ENCODE peak calls at places on chromosomes 13 and 19, in five cellular contexts. One of them, this sample, is unnamed.

GRCh38 chr13:105240356-105240755 is 1295.1 kb downstream of the EFNB2 start:
- DNase-seq in cardiac muscle cell: no peak
- DNase-seq in upper lobe of right lung: no peak
- DNase-seq in CD8-positive, alpha-beta T cell: no peak
- DNase-seq in fibroblast of lung: no peak
- DNase-seq in this sample: no peak

GRCh38 chr19:27881213-27881612 is 1331.7 kb downstream of the UQCRFS1 start:
- DNase-seq in CD8-positive, alpha-beta T cell: no peak
- DNase-seq in cardiac muscle cell: no peak
- DNase-seq in fibroblast of lung: no peak
- DNase-seq in upper lobe of right lung: no peak
- DNase-seq in this sample: no peak

GRCh38 chr19:52527954-52528326 is 472 bp downstream of the ZNF808 start:
- DNase-seq in cardiac muscle cell: peak; percentile 23
- DNase-seq in fibroblast of lung: peak; percentile 2
- DNase-seq in upper lobe of right lung: peak; percentile 66
- DNase-seq in CD8-positive, alpha-beta T cell: no peak
- DNase-seq in this sample: no peak

GRCh38 chr13:45333973-45334922 is 6.7 kb downstream of the TPT1 start:
- DNase-seq in fibroblast of lung: no peak
- DNase-seq in upper lobe of right lung: no peak
- DNase-seq in cardiac muscle cell: no peak
- DNase-seq in CD8-positive, alpha-beta T cell: peak; percentile 52
- DNase-seq in this sample: no peak

GRCh38 chr13:27960362-27961226 is 8.5 kb downstream of the CDX2 start:
- DNase-seq in CD8-positive, alpha-beta T cell: no peak
- DNase-seq in cardiac muscle cell: peak; percentile 50
- DNase-seq in fibroblast of lung: peak; percentile 13
- DNase-seq in upper lobe of right lung: peak; percentile 81
- DNase-seq in this sample: no peak

GRCh38 chr13:29801737-29802305 is 48.6 kb downstream of the UBL3 start:
- DNase-seq in CD8-positive, alpha-beta T cell: no peak
- DNase-seq in fibroblast of lung: peak; percentile 4
- DNase-seq in cardiac muscle cell: no peak
- DNase-seq in upper lobe of right lung: peak; percentile 65
- DNase-seq in this sample: no peak

GRCh38 chr13:29936961-29937360 is 86.5 kb upstream of the UBL3 start:
- DNase-seq in cardiac muscle cell: no peak
- DNase-seq in upper lobe of right lung: no peak
- DNase-seq in CD8-positive, alpha-beta T cell: no peak
- DNase-seq in fibroblast of lung: no peak
- DNase-seq in this sample: no peak

GRCh38 chr19:27748551-27749152 is 1464.3 kb downstream of the UQCRFS1 start:
- DNase-seq in CD8-positive, alpha-beta T cell: no peak
- DNase-seq in fibroblast of lung: peak; percentile 7
- DNase-seq in cardiac muscle cell: no peak
- DNase-seq in upper lobe of right lung: peak; percentile 3
- DNase-seq in this sample: no peak

GRCh38 chr19:33250500-33250899 is 24.9 kb upstream of the SLC7A10 start:
- DNase-seq in cardiac muscle cell: no peak
- DNase-seq in fibroblast of lung: no peak
- DNase-seq in CD8-positive, alpha-beta T cell: no peak
- DNase-seq in upper lobe of right lung: no peak
- DNase-seq in this sample: no peak

GRCh38 chr13:48504606-48505369 is 28.1 kb downstream of the RCBTB2 start:
- DNase-seq in fibroblast of lung: no peak
- DNase-seq in upper lobe of right lung: no peak
- DNase-seq in cardiac muscle cell: no peak
- DNase-seq in CD8-positive, alpha-beta T cell: no peak
- DNase-seq in this sample: no peak

GRCh38 chr13:26246154-26246553 is 7.8 kb upstream of the CDK8 start:
- DNase-seq in cardiac muscle cell: no peak
- DNase-seq in CD8-positive, alpha-beta T cell: no peak
- DNase-seq in fibroblast of lung: no peak
- DNase-seq in upper lobe of right lung: no peak
- DNase-seq in this sample: no peak

GRCh38 chr13:102678339-102679122 is 16.3 kb downstream of the METTL21C start:
- DNase-seq in CD8-positive, alpha-beta T cell: no peak
- DNase-seq in cardiac muscle cell: no peak
- DNase-seq in upper lobe of right lung: no peak
- DNase-seq in fibroblast of lung: no peak
- DNase-seq in this sample: no peak

GRCh38 chr19:47674548-47674947 is 38.7 kb upstream of the EHD2 start:
- DNase-seq in cardiac muscle cell: no peak
- DNase-seq in upper lobe of right lung: peak; percentile 34
- DNase-seq in fibroblast of lung: no peak
- DNase-seq in CD8-positive, alpha-beta T cell: no peak
- DNase-seq in this sample: peak; percentile 55

GRCh38 chr13:81697826-81698225 is 1356.9 kb upstream of the SPRY2 start:
- DNase-seq in upper lobe of right lung: no peak
- DNase-seq in fibroblast of lung: no peak
- DNase-seq in CD8-positive, alpha-beta T cell: no peak
- DNase-seq in cardiac muscle cell: no peak
- DNase-seq in this sample: no peak

GRCh38 chr19:58021541-58022282 is 12.1 kb upstream of the ZSCAN1 start:
- DNase-seq in fibroblast of lung: peak; percentile 72
- DNase-seq in CD8-positive, alpha-beta T cell: peak; percentile 47
- DNase-seq in cardiac muscle cell: peak; percentile 81
- DNase-seq in upper lobe of right lung: no peak
- DNase-seq in this sample: peak; percentile 55

GRCh38 chr13:29411493-29411892 is 184.0 kb downstream of the SLC7A1 start:
- DNase-seq in upper lobe of right lung: no peak
- DNase-seq in fibroblast of lung: no peak
- DNase-seq in CD8-positive, alpha-beta T cell: no peak
- DNase-seq in cardiac muscle cell: no peak
- DNase-seq in this sample: no peak

GRCh38 chr19:3778899-3779723 is 7.1 kb downstream of the MATK start:
- DNase-seq in cardiac muscle cell: no peak
- DNase-seq in fibroblast of lung: no peak
- DNase-seq in upper lobe of right lung: no peak
- DNase-seq in CD8-positive, alpha-beta T cell: no peak
- DNase-seq in this sample: no peak

GRCh38 chr13:60720590-60720989 is 323.6 kb downstream of the TDRD3 start:
- DNase-seq in CD8-positive, alpha-beta T cell: no peak
- DNase-seq in upper lobe of right lung: no peak
- DNase-seq in fibroblast of lung: no peak
- DNase-seq in cardiac muscle cell: no peak
- DNase-seq in this sample: no peak

GRCh38 chr13:48156466-48156865 is 61.6 kb upstream of the MED4 start:
- DNase-seq in upper lobe of right lung: no peak
- DNase-seq in cardiac muscle cell: no peak
- DNase-seq in CD8-positive, alpha-beta T cell: peak; percentile 82
- DNase-seq in fibroblast of lung: no peak
- DNase-seq in this sample: no peak

GRCh38 chr13:70523622-70524021 is 415.4 kb upstream of the KLHL1 start:
- DNase-seq in upper lobe of right lung: no peak
- DNase-seq in fibroblast of lung: peak; percentile 1
- DNase-seq in CD8-positive, alpha-beta T cell: no peak
- DNase-seq in cardiac muscle cell: no peak
- DNase-seq in this sample: no peak

GRCh38 chr13:107185889-107186288 is 618.0 kb upstream of the ARGLU1 start:
- DNase-seq in CD8-positive, alpha-beta T cell: no peak
- DNase-seq in fibroblast of lung: peak; percentile 46
- DNase-seq in upper lobe of right lung: no peak
- DNase-seq in cardiac muscle cell: no peak
- DNase-seq in this sample: no peak

GRCh38 chr19:18418034-18418724 is 1.0 kb upstream of the SSBP4 start:
- DNase-seq in upper lobe of right lung: peak; percentile 83
- DNase-seq in fibroblast of lung: no peak
- DNase-seq in cardiac muscle cell: no peak
- DNase-seq in CD8-positive, alpha-beta T cell: no peak
- DNase-seq in this sample: no peak

GRCh38 chr19:8821748-8822241 is 10.3 kb downstream of the ZNF558 start:
- DNase-seq in CD8-positive, alpha-beta T cell: no peak
- DNase-seq in upper lobe of right lung: no peak
- DNase-seq in fibroblast of lung: no peak
- DNase-seq in cardiac muscle cell: no peak
- DNase-seq in this sample: no peak

GRCh38 chr13:95246292-95247082 is 54.8 kb downstream of the ABCC4 start:
- DNase-seq in fibroblast of lung: no peak
- DNase-seq in cardiac muscle cell: no peak
- DNase-seq in CD8-positive, alpha-beta T cell: no peak
- DNase-seq in upper lobe of right lung: no peak
- DNase-seq in this sample: no peak

GRCh38 chr13:79392882-79393563 is 13.0 kb downstream of the RBM26 start:
- DNase-seq in CD8-positive, alpha-beta T cell: peak; percentile 12
- DNase-seq in upper lobe of right lung: no peak
- DNase-seq in cardiac muscle cell: no peak
- DNase-seq in fibroblast of lung: peak; percentile 17
- DNase-seq in this sample: no peak

GRCh38 chr19:56930647-56931592 is 90.4 kb upstream of the PEG3 start:
- DNase-seq in CD8-positive, alpha-beta T cell: no peak
- DNase-seq in cardiac muscle cell: no peak
- DNase-seq in fibroblast of lung: no peak
- DNase-seq in upper lobe of right lung: no peak
- DNase-seq in this sample: no peak

GRCh38 chr19:4379383-4380253 is 20.7 kb downstream of the SH3GL1 start:
- DNase-seq in CD8-positive, alpha-beta T cell: peak; percentile 36
- DNase-seq in cardiac muscle cell: no peak
- DNase-seq in fibroblast of lung: no peak
- DNase-seq in upper lobe of right lung: peak; percentile 88
- DNase-seq in this sample: no peak

GRCh38 chr13:38826182-38826813 is 139.4 kb downstream of the FREM2 start:
- DNase-seq in CD8-positive, alpha-beta T cell: no peak
- DNase-seq in upper lobe of right lung: no peak
- DNase-seq in fibroblast of lung: no peak
- DNase-seq in cardiac muscle cell: no peak
- DNase-seq in this sample: no peak

GRCh38 chr13:93116809-93117208 is 109.8 kb upstream of the GPC6 start:
- DNase-seq in fibroblast of lung: peak; percentile 11
- DNase-seq in cardiac muscle cell: no peak
- DNase-seq in upper lobe of right lung: no peak
- DNase-seq in CD8-positive, alpha-beta T cell: no peak
- DNase-seq in this sample: no peak
- TF ChIP-seq CTCF in fibroblast of lung: no peak
- TF ChIP-seq CTCF in cardiac muscle cell: no peak
- TF ChIP-seq CTCF in upper lobe of right lung: no peak
- TF ChIP-seq CTCF in CD8-positive, alpha-beta T cell: no peak
- TF ChIP-seq CTCF in this sample: peak; percentile 53

GRCh38 chr19:694481-695349 is 537 bp downstream of the PRSS57 start:
- DNase-seq in CD8-positive, alpha-beta T cell: no peak
- DNase-seq in upper lobe of right lung: no peak
- DNase-seq in cardiac muscle cell: no peak
- DNase-seq in fibroblast of lung: no peak
- DNase-seq in this sample: no peak
- TF ChIP-seq CTCF in CD8-positive, alpha-beta T cell: no peak
- TF ChIP-seq CTCF in upper lobe of right lung: no peak
- TF ChIP-seq CTCF in cardiac muscle cell: no peak
- TF ChIP-seq CTCF in fibroblast of lung: no peak
- TF ChIP-seq CTCF in this sample: no peak

GRCh38 chr19:38035515-38036495 is 128.8 kb downstream of the SIPA1L3 start:
- DNase-seq in upper lobe of right lung: no peak
- DNase-seq in CD8-positive, alpha-beta T cell: no peak
- DNase-seq in fibroblast of lung: no peak
- DNase-seq in cardiac muscle cell: no peak
- DNase-seq in this sample: no peak

GRCh38 chr19:38032151-38032550 is 125.1 kb downstream of the SIPA1L3 start:
- DNase-seq in upper lobe of right lung: no peak
- DNase-seq in CD8-positive, alpha-beta T cell: no peak
- DNase-seq in fibroblast of lung: no peak
- DNase-seq in cardiac muscle cell: no peak
- DNase-seq in this sample: no peak

GRCh38 chr19:38034153-38034835 is 127.3 kb downstream of the SIPA1L3 start:
- DNase-seq in CD8-positive, alpha-beta T cell: no peak
- DNase-seq in cardiac muscle cell: no peak
- DNase-seq in fibroblast of lung: no peak
- DNase-seq in upper lobe of right lung: no peak
- DNase-seq in this sample: no peak

GRCh38 chr19:38032951-38033350 is 125.9 kb downstream of the SIPA1L3 start:
- DNase-seq in upper lobe of right lung: no peak
- DNase-seq in CD8-positive, alpha-beta T cell: no peak
- DNase-seq in cardiac muscle cell: no peak
- DNase-seq in fibroblast of lung: peak; percentile 53
- DNase-seq in this sample: no peak

GRCh38 chr19:38033658-38034150 is 126.7 kb downstream of the SIPA1L3 start:
- DNase-seq in CD8-positive, alpha-beta T cell: no peak
- DNase-seq in fibroblast of lung: no peak
- DNase-seq in cardiac muscle cell: no peak
- DNase-seq in upper lobe of right lung: no peak
- DNase-seq in this sample: no peak
- TF ChIP-seq CTCF in CD8-positive, alpha-beta T cell: no peak
- TF ChIP-seq CTCF in fibroblast of lung: no peak
- TF ChIP-seq CTCF in cardiac muscle cell: no peak
- TF ChIP-seq CTCF in upper lobe of right lung: no peak
- TF ChIP-seq CTCF in this sample: no peak

GRCh38 chr19:42246143-42246868 is 3.9 kb upstream of the GSK3A start:
- DNase-seq in upper lobe of right lung: peak; percentile 76
- DNase-seq in cardiac muscle cell: peak; percentile 73
- DNase-seq in CD8-positive, alpha-beta T cell: peak; percentile 10
- DNase-seq in fibroblast of lung: peak; percentile 81
- DNase-seq in this sample: no peak
- TF ChIP-seq CTCF in upper lobe of right lung: peak; percentile 56
- TF ChIP-seq CTCF in cardiac muscle cell: peak; percentile 68
- TF ChIP-seq CTCF in CD8-positive, alpha-beta T cell: no peak
- TF ChIP-seq CTCF in fibroblast of lung: peak; percentile 74
- TF ChIP-seq CTCF in this sample: peak; percentile 84

GRCh38 chr13:77422724-77423123 is 95.8 kb upstream of the MYCBP2 start:
- DNase-seq in fibroblast of lung: no peak
- DNase-seq in upper lobe of right lung: no peak
- DNase-seq in cardiac muscle cell: no peak
- DNase-seq in CD8-positive, alpha-beta T cell: no peak
- DNase-seq in this sample: no peak

GRCh38 chr13:77431449-77431848 is 104.1 kb upstream of the SCEL start:
- DNase-seq in fibroblast of lung: no peak
- DNase-seq in upper lobe of right lung: no peak
- DNase-seq in cardiac muscle cell: no peak
- DNase-seq in CD8-positive, alpha-beta T cell: no peak
- DNase-seq in this sample: no peak

GRCh38 chr13:77429320-77430142 is 102.6 kb upstream of the MYCBP2 start:
- DNase-seq in fibroblast of lung: no peak
- DNase-seq in upper lobe of right lung: no peak
- DNase-seq in CD8-positive, alpha-beta T cell: no peak
- DNase-seq in cardiac muscle cell: no peak
- DNase-seq in this sample: no peak

GRCh38 chr13:77430377-77430951 is 103.6 kb upstream of the MYCBP2 start:
- DNase-seq in fibroblast of lung: no peak
- DNase-seq in upper lobe of right lung: no peak
- DNase-seq in cardiac muscle cell: no peak
- DNase-seq in CD8-positive, alpha-beta T cell: no peak
- DNase-seq in this sample: no peak

DNA sequence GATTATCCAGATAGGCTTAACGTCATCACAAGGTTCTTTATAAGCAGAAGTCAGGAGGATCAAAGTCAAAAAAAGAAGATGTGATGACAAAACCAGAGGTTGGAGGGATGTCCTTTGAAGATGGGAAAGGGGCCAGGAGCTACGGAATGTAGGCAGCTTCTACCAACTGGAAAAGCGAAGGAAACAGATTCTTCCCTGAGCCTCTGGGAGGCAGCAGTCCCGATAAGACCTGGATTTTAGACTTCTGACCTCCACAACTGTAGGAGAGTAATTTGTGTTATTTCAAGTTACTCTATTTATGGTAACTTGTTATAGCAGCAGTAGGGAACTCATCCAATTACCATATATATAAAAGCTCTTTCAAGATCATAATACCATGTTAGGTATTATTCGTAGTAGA is 98.8 kb upstream of the MYCBP2 start:
- DNase-seq in cardiac muscle cell: no peak
- DNase-seq in fibroblast of lung: no peak
- DNase-seq in upper lobe of right lung: no peak
- DNase-seq in CD8-positive, alpha-beta T cell: no peak
- DNase-seq in this sample: no peak
- TF ChIP-seq CTCF in cardiac muscle cell: no peak
- TF ChIP-seq CTCF in fibroblast of lung: no peak
- TF ChIP-seq CTCF in upper lobe of right lung: no peak
- TF ChIP-seq CTCF in CD8-positive, alpha-beta T cell: no peak
- TF ChIP-seq CTCF in this sample: no peak

This sample was measured in chondrocyte.